ENCODE peak calls at places on chromosomes 7 and 10, in five cellular contexts. O is IMR-90, H is mesendoderm, Z is neuronal stem cell, N is mesenchymal stem cell. C is an unnamed sample.

GRCh38 chr10:93115661-93116383 is 42.1 kb downstream of the CYP26A1 start:
- DNase-seq in H (peak), N (peak), O (peak), Z (peak), C (peak)

GRCh38 chr7:41097501-41097900 is 605.4 kb downstream of the INHBA start:
- DNase-seq in Z (no peak), N (peak), H (no peak), O (peak), C (no peak)

GRCh38 chr10:78260141-78260540 is 226.5 kb downstream of the RPS24 start:
- DNase-seq in N (peak), O (peak), H (peak), Z (no peak), C (no peak)

GRCh38 chr7:44275829-44276570 is 49.4 kb downstream of the CAMK2B start:
- DNase-seq in Z (peak), H (peak), O (no peak), N (peak), C (no peak)

GRCh38 chr7:137242616-137243015 is 100.9 kb downstream of the PTN start:
- DNase-seq in N (no peak), Z (no peak), H (no peak), O (no peak), C (no peak)

GRCh38 chr10:133299738-133300137 is 8.9 kb downstream of the TUBGCP2 start:
- DNase-seq in O (no peak), Z (no peak), N (no peak), H (no peak), C (no peak)

GRCh38 chr10:75660833-75661232 is 229.4 kb downstream of the LRMDA start:
- DNase-seq in N (peak), O (no peak), Z (no peak), H (no peak), C (no peak)

GRCh38 chr10:78011065-78011464 is 18.2 kb downstream of the POLR3A start:
- DNase-seq in N (no peak), O (no peak), Z (no peak), H (no peak), C (no peak)

GRCh38 chr7:101362334-101363195 is at the start of gene COL26A1:
- DNase-seq in N (peak), Z (peak), O (no peak), H (peak), C (peak)

GRCh38 chr7:101365956-101366355 is 3.3 kb downstream of the COL26A1 start:
- DNase-seq in Z (no peak), H (no peak), N (no peak), O (no peak), C (no peak)

GRCh38 chr7:101367676-101368075 is 5.0 kb downstream of the COL26A1 start:
- DNase-seq in N (no peak), Z (no peak), O (no peak), H (no peak), C (no peak)

GRCh38 chr7:101363196-101363733 is 590 bp downstream of the COL26A1 start:
- DNase-seq in O (no peak), N (no peak), H (no peak), Z (no peak), C (no peak)

DNA sequence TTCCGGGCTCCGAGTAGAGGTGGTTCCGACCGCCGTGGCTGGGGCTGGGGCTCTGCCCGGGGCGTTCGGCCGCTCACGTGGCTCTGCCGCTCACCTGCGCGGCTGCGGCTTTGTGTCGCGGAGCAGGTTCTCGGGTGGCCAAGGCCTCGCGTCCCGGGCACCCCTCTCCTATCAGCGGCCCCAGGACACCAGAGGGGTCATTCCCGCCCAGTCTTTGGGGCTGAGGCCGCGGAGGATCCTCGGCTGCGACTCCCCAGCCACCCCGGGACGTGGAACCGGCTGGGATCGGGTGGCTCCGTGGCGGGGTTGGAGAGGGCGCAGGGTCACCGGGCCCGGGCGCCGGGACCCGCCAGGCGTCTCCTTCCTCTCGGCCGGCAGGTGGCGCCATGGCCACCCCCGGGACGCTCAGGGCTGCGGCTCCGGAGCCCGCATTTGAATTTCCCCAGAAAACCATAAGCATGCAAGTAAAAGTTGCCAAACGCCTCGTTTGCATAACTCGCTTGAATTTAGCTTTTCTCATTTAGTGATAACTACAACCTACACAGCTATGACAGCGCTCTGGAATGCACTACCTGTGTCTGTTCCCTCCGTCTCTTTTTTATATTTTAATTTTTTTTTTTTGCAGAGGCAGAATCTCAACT is 1.2 kb downstream of the COL26A1 start:
- DNase-seq in Z (peak), H (peak), N (peak), O (peak), C (peak)
- H2BK5ac ChIP-seq in Z (peak), H (no peak), N (no peak), O (no peak), C (peak)

DNA sequence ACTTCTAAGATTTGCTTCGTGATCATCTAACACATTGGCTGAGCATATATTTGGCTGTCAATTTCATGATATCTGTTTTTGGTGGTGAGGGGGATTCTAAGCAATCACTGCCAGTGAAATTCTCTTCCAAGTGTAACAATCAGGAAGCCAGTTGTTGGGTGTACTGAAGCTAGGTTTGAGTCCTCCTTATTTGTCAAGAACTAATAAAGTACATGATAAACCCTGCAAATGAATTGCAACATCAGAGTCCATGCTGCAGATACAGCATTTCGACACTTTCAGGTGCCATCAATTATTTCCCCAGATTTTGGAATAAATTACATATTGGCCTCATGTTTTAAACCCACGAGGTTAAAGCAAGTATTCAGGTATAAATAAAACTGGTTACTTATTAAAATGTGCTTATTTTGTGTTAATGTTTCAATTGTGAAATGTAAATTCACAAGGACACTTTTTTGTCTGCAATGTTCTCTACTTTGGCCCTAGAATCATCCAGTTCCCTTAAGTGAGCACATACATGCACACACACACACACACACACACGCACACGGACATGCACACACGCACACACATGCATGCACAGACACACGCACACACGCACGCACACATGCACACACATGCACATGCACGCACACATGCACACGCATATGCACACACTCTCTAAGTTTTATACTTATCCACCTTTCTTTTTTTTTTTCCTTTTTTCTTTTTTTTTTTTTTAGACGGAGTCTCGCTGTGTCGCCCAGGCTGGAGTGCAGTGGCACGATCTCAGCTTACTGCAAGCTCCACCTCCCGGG is 510.2 kb upstream of the KLF6 start:
- DNase-seq in N (no peak), H (no peak), O (no peak), Z (no peak), C (no peak)
- H3K23ac ChIP-seq in N (no peak), H (no peak), O (peak), Z (no peak), C (no peak)

GRCh38 chr7:149320313-149321124 is 58.5 kb downstream of the ZNF783 start:
- DNase-seq in Z (no peak), O (no peak), H (peak), N (no peak), C (no peak)
- H3K4ac ChIP-seq in Z (no peak), O (no peak), H (no peak), N (no peak), C (no peak)

DNA sequence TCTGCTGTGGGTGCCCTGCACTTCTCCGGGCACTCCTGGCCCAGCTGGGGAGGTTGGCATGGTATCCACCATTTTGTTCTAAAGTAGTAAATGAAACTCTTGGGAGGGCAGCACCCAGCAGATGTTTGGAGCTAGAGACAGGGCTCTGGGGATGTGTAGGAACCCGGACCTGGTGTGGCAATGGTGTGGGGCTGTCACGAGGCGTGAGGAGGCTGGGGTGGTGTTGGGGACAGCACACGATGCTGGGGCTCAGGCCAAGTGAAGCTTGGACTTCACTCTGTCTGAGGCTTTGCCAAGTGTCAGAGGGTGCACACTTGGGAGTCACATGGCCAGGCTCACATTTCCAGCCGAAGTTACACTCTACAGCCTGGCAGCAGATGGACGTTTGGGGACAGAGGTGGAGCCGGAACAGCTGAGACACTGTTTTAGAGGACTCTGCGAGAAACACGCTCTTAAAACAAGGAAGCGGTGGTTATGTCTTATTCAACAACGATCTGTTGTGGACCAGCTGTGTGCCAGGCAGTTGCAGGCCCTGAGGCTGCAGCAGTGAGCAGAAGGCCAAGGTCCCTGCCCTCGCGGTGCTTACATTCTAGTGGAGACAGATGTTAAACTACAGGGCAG is 118.2 kb downstream of the CUX1 start:
- DNase-seq in O (no peak), Z (no peak), N (no peak), H (no peak), C (no peak)
- H2BK5ac ChIP-seq in O (no peak), Z (no peak), N (no peak), H (peak), C (no peak)

GRCh38 chr10:21212912-21213311 is 312.6 kb downstream of the SKIDA1 start:
- DNase-seq in N (no peak), Z (no peak), O (no peak), H (no peak), C (peak)

GRCh38 chr10:21217748-21218367 is 307.6 kb downstream of the SKIDA1 start:
- DNase-seq in H (no peak), N (no peak), Z (no peak), O (no peak), C (no peak)

GRCh38 chr10:21212275-21212674 is 313.2 kb downstream of the SKIDA1 start:
- DNase-seq in Z (no peak), O (no peak), N (no peak), H (no peak), C (no peak)

GRCh38 chr10:21217107-21217506 is 308.4 kb downstream of the SKIDA1 start:
- DNase-seq in Z (no peak), N (no peak), O (no peak), H (no peak), C (no peak)

DNA sequence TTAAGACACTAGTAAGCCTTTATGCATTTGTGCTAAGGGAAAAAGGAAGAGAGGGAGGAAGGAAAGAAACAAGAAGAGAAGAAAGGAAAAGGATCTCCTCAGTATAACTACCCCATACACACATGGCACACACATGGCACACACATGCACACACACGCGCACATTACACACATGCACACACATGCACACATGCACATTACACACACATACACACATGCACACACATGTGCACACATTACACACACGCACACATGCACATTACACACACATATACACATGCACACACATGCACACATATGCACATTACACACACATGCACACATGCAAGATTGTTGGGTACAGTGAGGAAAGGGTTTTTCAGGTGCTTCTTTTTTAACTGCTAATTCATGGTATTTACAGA is 311.2 kb downstream of the SKIDA1 start:
- DNase-seq in H (no peak), O (no peak), Z (no peak), N (no peak), C (no peak)
- H3K23ac ChIP-seq in H (peak), O (no peak), Z (no peak), N (no peak), C (peak)

GRCh38 chr10:43361532-43362190 is 9.8 kb upstream of the FXYD4 start:
- DNase-seq in N (no peak), H (no peak), O (no peak), Z (no peak), C (no peak)
- H3K4ac ChIP-seq in N (no peak), H (peak), O (peak), Z (no peak), C (no peak)

DNA sequence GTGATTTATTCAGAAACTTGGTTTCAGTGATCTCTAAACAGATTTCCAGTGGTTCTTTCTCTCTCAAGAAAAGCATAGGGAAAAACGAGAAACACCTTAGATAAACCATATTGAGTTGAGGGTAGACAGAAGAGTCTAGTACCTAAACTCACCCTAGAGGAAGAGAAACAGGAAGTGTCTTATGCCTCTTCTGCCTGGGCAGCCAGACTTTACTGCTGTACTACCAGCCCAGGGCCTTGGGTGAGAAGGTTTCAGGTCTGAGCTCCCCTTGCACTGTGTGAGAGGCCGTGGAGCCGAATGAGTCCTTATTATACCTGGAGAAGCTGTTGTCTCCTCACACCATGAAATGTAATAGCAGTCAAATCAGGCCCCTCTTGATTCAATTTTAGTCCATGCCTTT is 18.2 kb downstream of the HIF1AN start:
- DNase-seq in N (no peak), Z (no peak), O (no peak), H (no peak), C (no peak)
- H2BK5ac ChIP-seq in N (no peak), Z (no peak), O (no peak), H (no peak), C (no peak)

DNA sequence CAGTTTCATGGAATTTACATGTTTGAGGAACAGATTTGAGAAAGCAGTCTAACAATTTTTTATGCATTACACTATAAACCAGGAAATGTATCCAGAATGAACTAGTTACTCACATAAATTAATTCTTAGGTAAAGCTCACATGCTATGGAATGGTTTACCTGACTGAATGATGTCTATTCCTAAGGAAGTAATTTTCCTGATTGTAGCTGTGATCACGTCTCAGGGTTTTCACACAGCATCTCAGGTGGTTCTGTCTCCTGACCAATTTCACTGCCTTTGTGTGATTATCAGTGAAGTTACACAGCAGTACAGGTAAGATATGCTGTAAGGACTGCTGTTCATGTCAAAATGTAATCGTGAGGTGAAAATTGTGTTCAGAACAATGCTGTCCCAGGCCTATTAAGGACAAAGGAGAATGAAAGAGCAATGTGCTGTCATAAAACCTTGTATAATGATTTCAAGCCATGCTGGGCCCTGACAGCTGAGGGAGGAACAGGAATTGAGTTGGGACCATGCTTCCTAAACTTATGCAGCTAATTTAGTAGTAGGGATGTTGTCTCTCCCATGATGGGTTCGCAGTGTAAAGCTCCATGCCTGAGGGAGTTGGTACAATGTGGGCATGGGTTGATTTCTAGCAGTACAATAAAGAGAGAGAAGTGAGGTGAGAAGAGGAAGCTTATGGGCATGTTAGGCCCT is 631.8 kb downstream of the NRG3 start:
- DNase-seq in O (no peak), H (no peak), Z (no peak), N (no peak), C (no peak)
- H3K23ac ChIP-seq in O (no peak), H (no peak), Z (no peak), N (no peak), C (no peak)

GRCh38 chr10:97338041-97338440 is 3.5 kb upstream of the FRAT2 start:
- DNase-seq in O (no peak), Z (no peak), H (no peak), N (no peak), C (no peak)
- H3K4ac ChIP-seq in O (no peak), Z (no peak), H (no peak), N (no peak), C (no peak)